ENCODE peak calls at places on chromosomes 6 and 20, in six cellular contexts. T, X, L, W, U and J are unnamed samples.
A peak's percentile ranks its signal among the peaks of the same experiment; 100 is the strongest.

GRCh38 chr6:6703720-6704422 is 115.4 kb downstream of the LY86 start:
- DNase-seq in U (no peak), W (no peak), X (no peak), T (no peak), L (no peak), J (no peak)

GRCh38 chr6:17281497-17282481 is 628 bp downstream of the RBM24 start:
- DNase-seq in X (no peak), U (no peak), T (peak; percentile 32), W (peak; percentile 33), L (no peak), J (no peak)

GRCh38 chr6:143700684-143701342 is 23.0 kb downstream of the PHACTR2 start:
- DNase-seq in L (no peak), W (no peak), X (peak; percentile 84), U (no peak), T (peak; percentile 26), J (peak; percentile 26)

GRCh38 chr6:163828038-163828790 is 413.7 kb downstream of the QKI start:
- DNase-seq in W (no peak), X (no peak), L (no peak), T (no peak), U (no peak), J (no peak)

GRCh38 chr6:135600931-135601330 is 103.4 kb upstream of the AHI1 start:
- DNase-seq in X (no peak), T (no peak), L (no peak), W (no peak), U (no peak), J (no peak)

GRCh38 chr6:133012774-133013173 is 198.4 kb downstream of the RPS12 start:
- DNase-seq in X (no peak), U (no peak), L (no peak), T (no peak), W (no peak), J (no peak)

GRCh38 chr6:137182654-137183073 is 9.2 kb upstream of the IL22RA2 start:
- DNase-seq in T (no peak), L (no peak), X (no peak), W (no peak), U (no peak), J (no peak)

GRCh38 chr6:24322924-24323323 is 34.9 kb downstream of the DCDC2 start:
- DNase-seq in W (no peak), X (no peak), L (no peak), T (no peak), U (no peak), J (no peak)

GRCh38 chr20:48538058-48538825 is 289.6 kb downstream of the PREX1 start:
- DNase-seq in L (no peak), U (no peak), X (peak; percentile 94), W (no peak), T (no peak), J (peak; percentile 56)

GRCh38 chr20:4556781-4557180 is 164.9 kb upstream of the PRND start:
- DNase-seq in L (no peak), T (no peak), U (no peak), W (no peak), X (no peak), J (no peak)

GRCh38 chr6:85015396-85015990 is 251.1 kb upstream of the TBX18 start:
- DNase-seq in U (no peak), X (peak; percentile 89), T (peak; percentile 44), L (no peak), W (peak; percentile 34), J (no peak)

GRCh38 chr6:128518531-128519131 is 1.8 kb downstream of the PTPRK start:
- DNase-seq in T (no peak), L (no peak), W (no peak), X (no peak), U (no peak), J (no peak)

GRCh38 chr6:56370591-56371198 is 123.3 kb upstream of the COL21A1 start:
- DNase-seq in W (peak; percentile 60), U (no peak), T (peak; percentile 78), L (peak; percentile 4), X (peak; percentile 92), J (peak; percentile 52)

GRCh38 chr6:44261581-44261980 is 3.8 kb downstream of the NFKBIE start:
- DNase-seq in L (no peak), X (no peak), T (no peak), U (no peak), W (no peak), J (no peak)

GRCh38 chr6:112308476-112308875 is 38.7 kb upstream of the RFPL4B start:
- DNase-seq in U (no peak), L (no peak), X (no peak), W (no peak), T (peak; percentile 51), J (no peak)

GRCh38 chr6:16286151-16286522 is 47.8 kb downstream of the GMPR start:
- DNase-seq in X (peak; percentile 55), L (peak; percentile 19), W (peak; percentile 31), T (no peak), U (no peak), J (no peak)

GRCh38 chr6:162701551-162701950 is 26.0 kb downstream of the PRKN start:
- DNase-seq in X (no peak), U (no peak), W (no peak), T (no peak), L (no peak), J (no peak)

GRCh38 chr20:17523326-17523725 is 7.9 kb downstream of the BFSP1 start:
- DNase-seq in W (no peak), T (no peak), X (no peak), U (no peak), L (no peak), J (no peak)

DNA sequence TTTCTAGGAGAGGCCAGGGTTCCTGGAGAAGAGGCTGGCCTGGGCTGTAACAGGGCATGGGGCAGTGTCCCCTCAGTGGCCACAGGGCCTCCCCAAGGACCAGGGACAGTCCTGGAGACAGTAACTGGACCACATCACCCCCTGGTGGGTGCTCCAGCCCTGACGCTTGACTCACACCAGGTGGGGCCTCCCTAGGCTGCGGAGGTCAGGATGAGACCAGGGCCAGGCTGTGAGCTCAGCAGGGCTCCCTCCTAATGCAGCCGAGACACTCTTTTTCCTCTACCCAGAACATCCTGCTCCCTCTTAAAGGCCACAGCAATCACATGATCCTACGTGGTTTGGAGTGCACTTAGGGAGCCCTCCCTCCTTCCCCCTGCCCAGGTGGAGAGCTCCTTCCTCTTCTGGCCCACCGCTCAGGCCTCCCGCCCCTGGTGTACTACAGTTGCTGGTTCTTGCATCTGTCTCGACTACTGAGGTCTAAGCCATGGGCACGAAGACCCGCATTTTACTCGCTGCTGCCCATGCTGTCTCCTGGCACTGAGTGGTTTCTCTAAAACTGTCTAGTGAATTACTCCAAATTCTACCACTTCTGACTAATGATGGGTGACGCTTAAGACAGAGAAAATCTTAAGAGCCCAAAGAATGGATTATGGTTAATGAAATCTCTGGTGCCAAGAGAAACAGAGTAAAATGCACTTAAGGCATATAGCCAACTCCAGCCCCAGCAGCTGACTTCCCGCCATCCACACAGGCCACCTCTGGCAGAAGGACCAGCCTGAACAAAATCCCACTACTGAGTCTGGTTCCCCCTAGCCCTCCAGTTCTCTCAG is 166.1 kb upstream of the CST7 start:
- DNase-seq in T (no peak), W (no peak), L (no peak), U (no peak), X (peak; percentile 28), J (no peak)
- TF ChIP-seq CTCF in T (no peak), W (no peak), L (no peak), U (no peak), X (peak; percentile 32), J (peak; percentile 6)

GRCh38 chr20:45406260-45407066 is 1.6 kb upstream of the DBNDD2 start:
- DNase-seq in W (peak; percentile 78), T (peak; percentile 78), X (no peak), L (no peak), U (peak; percentile 31), J (no peak)
- H3K4me3 ChIP-seq in W (peak overlapping the region; percentile 74), T (peak overlapping the region; percentile 51), X (peak overlapping the region; percentile 63), L (peak overlapping the region; percentile 63), U (peak overlapping the region; percentile 66), J (peak overlapping the region; percentile 66)

DNA sequence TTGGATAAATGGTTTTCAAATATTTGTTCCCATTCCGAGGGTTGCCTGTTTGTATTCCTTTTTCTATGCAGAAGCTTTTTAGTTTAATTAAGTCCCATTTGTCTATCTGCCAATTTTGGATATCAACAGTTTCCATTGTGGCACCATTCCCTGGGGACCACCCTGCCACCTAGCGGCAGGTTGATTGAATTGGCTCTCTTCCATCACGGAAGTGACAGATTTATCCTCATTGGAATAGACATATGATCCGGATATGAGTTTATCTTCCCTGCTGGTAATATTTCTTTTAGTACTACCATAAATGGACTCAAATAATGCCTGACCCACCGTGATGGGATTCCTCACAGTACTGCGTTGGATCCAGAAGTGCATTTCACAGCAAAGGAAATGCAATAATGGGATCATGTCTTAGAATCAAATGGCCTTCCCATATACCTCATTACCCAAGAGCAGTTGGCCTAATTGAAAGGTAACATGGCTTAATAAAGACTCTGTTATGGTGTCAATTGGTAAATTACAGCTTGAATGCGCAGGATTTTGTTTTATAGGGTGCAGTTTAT is 327.0 kb downstream of the BMP2 start:
- DNase-seq in T (no peak), U (no peak), L (peak; percentile 70), W (no peak), X (peak; percentile 72), J (no peak)
- TF ChIP-seq CTCF in T (no peak), U (no peak), L (peak; percentile 98), W (no peak), X (peak; percentile 77), J (peak; percentile 17)

DNA sequence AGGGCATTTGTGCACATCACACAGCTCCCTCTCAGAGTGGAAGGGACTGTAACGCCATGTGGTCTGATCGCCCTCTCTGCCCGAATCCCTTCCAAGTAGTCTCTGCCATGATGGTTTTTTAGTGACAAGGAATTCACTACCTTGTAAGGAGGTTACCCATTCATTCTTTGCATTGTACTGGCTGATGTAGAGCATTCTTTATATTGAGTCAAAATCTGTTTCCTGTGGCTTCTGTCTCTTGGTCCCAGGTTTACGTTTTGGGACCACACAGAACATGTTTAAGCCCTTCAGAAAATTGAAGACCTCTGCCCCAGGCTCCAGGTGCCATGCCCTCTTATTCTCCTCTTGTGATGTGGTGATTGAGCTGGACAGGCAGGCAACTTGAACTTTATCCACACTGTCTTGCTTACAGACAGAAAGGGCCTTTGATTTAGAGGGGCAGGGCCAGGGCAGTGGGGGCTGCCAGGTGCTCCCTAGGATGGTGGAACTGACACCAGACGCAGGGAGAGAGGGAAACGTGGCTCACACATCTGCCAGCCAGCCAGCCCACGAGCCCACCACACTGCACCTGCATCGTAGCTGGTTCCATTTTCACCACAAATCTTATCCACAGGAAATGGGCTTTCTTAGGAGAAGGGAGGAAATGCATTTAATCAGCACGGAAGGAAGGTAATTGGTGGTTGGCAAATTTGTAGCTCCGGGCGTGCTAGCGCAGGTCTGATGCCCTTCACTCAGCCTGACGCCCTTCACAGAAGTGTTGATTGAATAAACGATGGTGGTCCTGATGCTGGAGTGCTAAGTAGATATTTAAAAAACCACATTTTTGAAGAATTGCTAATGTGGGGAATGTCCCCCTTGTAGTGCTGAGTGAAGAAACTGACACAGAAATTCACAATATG is 78.2 kb downstream of the TCP11 start:
- DNase-seq in X (no peak), U (no peak), T (no peak), W (no peak), L (no peak), J (no peak)
- H3K4me3 ChIP-seq in X (no peak overlapping the region), U (no peak overlapping the region), T (no peak overlapping the region), W (no peak overlapping the region), L (no peak overlapping the region), J (no peak overlapping the region)